ENCODE peak calls at places on chromosomes 5 and 9, in ten cellular contexts. T, D, Q, H, S, R, L, U, P and N are unnamed samples.
A peak's percentile ranks its signal among the peaks of the same experiment; 100 is the strongest.

GRCh38 chr5:73637565-73637964 is 11.6 kb downstream of the ARHGEF28 start:
- DNase-seq in T (no peak), D (no peak), Q (no peak), H (no peak), S (no peak), R (peak; percentile 63), L (no peak), U (no peak), P (no peak), N (no peak)

GRCh38 chr9:3059781-3060468 is 216.0 kb upstream of the PUM3 start:
- DNase-seq in T (no peak), D (no peak), Q (no peak), H (peak; percentile 75), S (no peak), R (no peak), L (no peak), U (no peak), P (no peak), N (no peak)

GRCh38 chr5:116947691-116948528 is 373.3 kb upstream of the SEMA6A start:
- DNase-seq in T (peak; percentile 28), D (no peak), Q (peak; percentile 36), H (peak; percentile 94), S (peak; percentile 82), R (peak; percentile 8), L (peak; percentile 80), U (peak; percentile 77), P (no peak), N (peak; percentile 68)

GRCh38 chr5:111453747-111454146 is 58.6 kb downstream of the STARD4 start:
- DNase-seq in T (no peak), D (no peak), Q (no peak), H (no peak), S (no peak), R (no peak), L (no peak), U (no peak), P (no peak), N (no peak)

GRCh38 chr5:39005566-39006232 is 68.5 kb downstream of the RICTOR start:
- DNase-seq in T (no peak), D (no peak), Q (no peak), H (peak; percentile 51), S (no peak), R (peak; percentile 12), L (no peak), U (no peak), P (no peak), N (no peak)

GRCh38 chr9:28925184-28925583 is 1351.9 kb upstream of the C9orf72 start:
- DNase-seq in T (no peak), D (no peak), Q (no peak), H (no peak), S (no peak), R (no peak), L (no peak), U (no peak), P (no peak), N (no peak)

GRCh38 chr5:24823625-24824024 is 178.8 kb upstream of the CDH10 start:
- DNase-seq in T (no peak), D (no peak), Q (no peak), H (no peak), S (no peak), R (no peak), L (no peak), U (no peak), P (no peak), N (no peak)

GRCh38 chr9:12972608-12973589 is 198.1 kb downstream of the LURAP1L start:
- DNase-seq in T (no peak), D (no peak), Q (peak; percentile 69), H (no peak), S (no peak), R (no peak), L (peak; percentile 73), U (peak; percentile 20), P (peak; percentile 85), N (peak; percentile 53)

DNA sequence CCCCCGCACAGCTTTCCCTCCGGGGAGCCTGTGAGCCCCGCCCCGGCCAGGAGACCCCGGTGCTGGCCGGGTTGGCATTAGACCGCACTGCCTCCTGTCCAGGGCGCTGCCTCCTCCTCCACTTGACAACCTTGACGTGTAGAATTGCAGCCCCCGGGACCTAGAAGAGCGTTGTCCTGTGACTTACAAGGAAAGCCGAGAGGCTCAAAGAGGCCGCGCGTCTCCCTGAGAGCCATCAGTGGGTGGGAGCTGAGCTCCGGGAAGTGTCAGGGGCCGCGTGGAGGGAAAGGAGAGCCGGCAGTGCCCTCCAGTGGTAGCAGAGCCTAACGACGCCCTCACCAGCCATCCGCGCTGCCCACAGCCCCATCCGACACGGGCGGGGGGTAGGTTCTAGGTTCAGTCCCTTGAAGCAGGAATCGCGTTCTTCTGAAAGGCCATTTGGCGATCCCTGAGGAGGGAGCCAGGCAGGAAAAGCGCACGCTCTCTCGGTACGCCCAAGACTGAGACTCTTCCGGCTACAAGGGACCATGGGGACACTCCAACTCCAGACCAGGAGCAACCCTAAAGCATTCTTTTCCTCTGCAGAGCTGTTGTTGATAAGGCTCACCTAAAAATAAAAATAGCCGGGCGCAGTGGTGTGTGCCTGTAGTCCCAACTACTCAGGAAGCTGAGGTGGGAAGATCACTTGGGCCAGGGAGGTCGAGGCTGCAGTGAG is 40.6 kb upstream of the SAP30L start:
- DNase-seq in T (peak; percentile 12), D (peak; percentile 88), Q (peak; percentile 64), H (peak; percentile 96), S (peak; percentile 95), R (peak; percentile 76), L (peak; percentile 80), U (peak; percentile 83), P (peak; percentile 90), N (peak; percentile 79)
- H3K4me3 ChIP-seq in T (peak overlapping the region; percentile 16), D (peak overlapping the region; percentile 46), Q (peak overlapping the region; percentile 20), H (peak overlapping the region; percentile 51), S (peak overlapping the region; percentile 41), R (peak overlapping the region; percentile 6), L (peak overlapping the region; percentile 47), U (peak overlapping the region; percentile 38), P (peak overlapping the region; percentile 46), N (peak overlapping the region; percentile 63)

GRCh38 chr5:172503925-172504730 is 49.8 kb upstream of the SH3PXD2B start:
- DNase-seq in T (no peak), D (peak; percentile 71), Q (peak; percentile 2), H (no peak), S (peak; percentile 30), R (no peak), L (no peak), U (peak; percentile 73), P (peak; percentile 80), N (no peak)

GRCh38 chr5:172502969-172503368 is 48.6 kb upstream of the SH3PXD2B start:
- DNase-seq in T (no peak), D (peak; percentile 54), Q (peak; percentile 2), H (peak; percentile 71), S (peak; percentile 17), R (no peak), L (no peak), U (no peak), P (peak; percentile 45), N (no peak)

GRCh38 chr5:172505403-172505759 is 51.1 kb upstream of the SH3PXD2B start:
- DNase-seq in T (no peak), D (peak; percentile 21), Q (peak; percentile 2), H (no peak), S (peak; percentile 3), R (no peak), L (no peak), U (peak; percentile 7), P (peak; percentile 54), N (no peak)

GRCh38 chr5:172505840-172506638 is 51.7 kb upstream of the SH3PXD2B start:
- DNase-seq in T (no peak), D (peak; percentile 61), Q (no peak), H (no peak), S (peak; percentile 27), R (no peak), L (no peak), U (peak; percentile 5), P (peak; percentile 33), N (no peak)

GRCh38 chr5:172504736-172505402 is 50.5 kb upstream of the SH3PXD2B start:
- DNase-seq in T (no peak), D (peak; percentile 65), Q (peak; percentile 1), H (no peak), S (peak; percentile 38), R (no peak), L (no peak), U (peak; percentile 19), P (peak; percentile 77), N (no peak)
- TF ChIP-seq POLR2AphosphoS5 in T (no peak), D (no peak), Q (no peak), H (no peak), S (no peak), R (no peak), L (no peak), U (peak; percentile 26), P (peak; percentile 71), N (no peak)

DNA sequence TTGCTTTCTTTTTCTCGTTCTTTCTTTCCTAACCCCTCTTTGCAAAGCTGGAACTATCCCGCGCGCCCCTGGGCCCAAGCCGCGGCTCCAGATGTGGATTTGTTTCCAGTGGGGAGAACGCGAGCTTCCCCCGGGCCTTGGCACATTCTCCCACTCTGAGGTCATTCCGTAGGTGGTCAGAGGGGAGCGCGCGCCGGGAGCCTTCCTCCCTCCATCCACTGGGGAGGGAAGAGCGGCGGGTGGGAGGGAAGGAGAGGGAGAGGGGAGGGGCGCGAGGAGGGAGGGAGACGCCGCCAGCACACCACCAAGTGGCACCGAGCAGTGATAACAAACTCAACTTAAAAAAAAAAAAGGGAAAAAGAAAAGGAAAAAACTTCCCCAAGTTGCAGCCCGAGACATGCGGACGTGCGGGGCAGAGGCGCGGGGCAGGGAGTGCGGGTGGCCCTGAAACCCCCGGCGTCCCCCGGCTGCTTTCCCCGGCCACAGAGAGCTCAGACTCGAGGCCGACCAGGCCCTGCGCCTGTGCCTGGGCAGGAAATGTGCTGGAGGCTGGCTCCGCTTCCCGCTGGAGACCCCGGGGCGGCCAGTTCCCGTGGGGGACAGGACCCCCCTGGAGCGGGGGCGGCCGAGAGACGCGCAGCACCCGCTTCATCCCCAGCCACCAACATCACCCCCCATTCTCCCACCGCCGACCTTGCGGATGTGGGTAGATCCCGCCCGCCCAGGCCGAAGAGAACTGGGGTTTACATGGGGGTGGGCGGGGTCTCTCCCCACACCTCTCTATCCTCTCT is 3.1 kb downstream of the IER5L start:
- DNase-seq in T (peak; percentile 68), D (peak; percentile 92), Q (peak; percentile 70), H (peak; percentile 72), S (peak; percentile 86), R (peak; percentile 81), L (peak; percentile 79), U (peak; percentile 80), P (peak; percentile 96), N (peak; percentile 82)
- TF ChIP-seq CTCF in T (no peak), D (no peak), Q (no peak), H (peak; percentile 17), S (no peak), R (no peak), L (no peak), U (no peak), P (no peak), N (peak; percentile 16)

GRCh38 chr5:180830253-180831138 is 27.9 kb upstream of the MGAT1 start:
- DNase-seq in T (no peak), D (peak; percentile 87), Q (peak; percentile 50), H (peak; percentile 84), S (peak; percentile 93), R (no peak), L (peak; percentile 74), U (peak; percentile 85), P (peak; percentile 90), N (peak; percentile 69)

GRCh38 chr5:180831139-180832080 is 28.8 kb upstream of the MGAT1 start:
- DNase-seq in T (no peak), D (peak; percentile 91), Q (peak; percentile 88), H (peak; percentile 82), S (peak; percentile 97), R (peak; percentile 80), L (peak; percentile 89), U (peak; percentile 92), P (peak; percentile 94), N (peak; percentile 73)

GRCh38 chr5:180829711-180830110 is 27.1 kb upstream of the MGAT1 start:
- DNase-seq in T (no peak), D (no peak), Q (no peak), H (no peak), S (no peak), R (no peak), L (no peak), U (no peak), P (no peak), N (no peak)

DNA sequence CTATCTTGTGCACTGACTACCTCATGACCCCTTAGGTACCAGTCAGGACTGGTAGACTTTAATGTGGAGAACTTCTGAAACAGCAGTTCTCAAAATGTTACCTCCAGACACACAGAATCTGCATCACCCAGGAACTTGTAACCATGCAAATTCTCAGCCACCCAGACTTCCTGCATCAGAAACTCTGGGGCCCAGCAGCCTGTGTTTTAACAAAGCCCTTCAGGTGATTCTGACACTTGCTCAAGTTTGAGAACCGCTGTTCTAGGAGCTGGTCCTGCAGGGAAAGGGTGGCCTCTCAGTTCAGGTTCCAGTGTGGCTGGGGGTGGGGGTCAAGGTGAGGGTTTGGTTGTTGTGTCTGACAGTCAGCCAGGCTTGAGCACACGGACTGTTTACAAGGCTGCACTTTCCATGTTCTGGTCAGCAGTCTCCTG is 28.4 kb downstream of the ZFP62 start:
- DNase-seq in T (no peak), D (no peak), Q (no peak), H (no peak), S (no peak), R (no peak), L (no peak), U (peak; percentile 39), P (no peak), N (no peak)
- H3K4me3 ChIP-seq in T (no peak overlapping the region), D (peak overlapping the region; percentile 76), Q (peak overlapping the region; percentile 76), H (no peak overlapping the region), S (peak overlapping the region; percentile 82), R (no peak overlapping the region), L (peak overlapping the region; percentile 66), U (peak overlapping the region; percentile 75), P (peak overlapping the region; percentile 83), N (peak overlapping the region; percentile 82)